ENCODE peak calls at places on chromosome 22, in eight cellular contexts. M is A549, T is GM23338, Z is SK-N-SH, Y is HCT116, U is HepG2, P is HL-60, X is GM12878. K is an unnamed sample.

GRCh38 chr22:25623310-25623734 is 58.8 kb downstream of the GRK3 start:
- DNase-seq in M (no peak), T (no peak), Z (no peak), Y (no peak), U (no peak), P (no peak), X (peak), K (no peak)

GRCh38 chr22:49307870-49308269 is 519.8 kb downstream of the BRD1 start:
- DNase-seq in M (no peak), T (no peak), Z (no peak), Y (no peak), U (no peak), P (no peak), X (no peak), K (no peak)

GRCh38 chr22:49323751-49324415 is 503.8 kb downstream of the BRD1 start:
- DNase-seq in M (no peak), T (no peak), Z (no peak), Y (no peak), U (no peak), P (no peak), X (no peak), K (no peak)

GRCh38 chr22:49800408-49801238 is 27.1 kb downstream of the BRD1 start:
- DNase-seq in M (no peak), T (no peak), Z (no peak), Y (no peak), U (no peak), P (no peak), X (no peak), K (no peak)

GRCh38 chr22:38799265-38800002 is 5.5 kb upstream of the DNAL4 start:
- DNase-seq in M (no peak), T (no peak), Z (no peak), Y (no peak), U (no peak), P (no peak), X (no peak), K (no peak)

GRCh38 chr22:25622011-25622410 is 57.5 kb downstream of the GRK3 start:
- DNase-seq in M (no peak), T (no peak), Z (no peak), Y (no peak), U (no peak), P (no peak), X (no peak), K (no peak)

GRCh38 chr22:44550666-44551491 is 52.8 kb upstream of the RTL6 start:
- DNase-seq in M (no peak), T (no peak), Z (no peak), Y (no peak), U (no peak), P (peak), X (peak), K (peak)

GRCh38 chr22:46807458-46807857 is 45.0 kb downstream of the TBC1D22A start:
- DNase-seq in M (no peak), T (no peak), Z (no peak), Y (no peak), U (no peak), P (no peak), X (no peak), K (no peak)

GRCh38 chr22:21674611-21675010 is 8.8 kb downstream of the PPIL2 start:
- DNase-seq in M (no peak), T (no peak), Z (no peak), Y (no peak), U (no peak), P (no peak), X (no peak), K (no peak)

GRCh38 chr22:40567106-40567505 is 69.4 kb downstream of the MRTFA start:
- DNase-seq in M (no peak), T (no peak), Z (no peak), Y (no peak), U (no peak), P (no peak), X (no peak), K (peak)

GRCh38 chr22:22168190-22168940 is 76.2 kb upstream of the VPREB1 start:
- DNase-seq in M (peak), T (peak), Z (peak), Y (peak), U (peak), P (no peak), X (peak), K (no peak)

GRCh38 chr22:30028731-30029130 is 51.5 kb upstream of the HORMAD2 start:
- DNase-seq in M (no peak), T (no peak), Z (no peak), Y (no peak), U (no peak), P (no peak), X (no peak), K (no peak)

GRCh38 chr22:26713823-26714449 is 56.5 kb downstream of the MIAT start:
- DNase-seq in M (no peak), T (no peak), Z (no peak), Y (no peak), U (peak), P (no peak), X (no peak), K (no peak)

GRCh38 chr22:49788492-49788891 is 39.2 kb downstream of the BRD1 start:
- DNase-seq in M (no peak), T (no peak), Z (no peak), Y (no peak), U (no peak), P (peak), X (no peak), K (no peak)

GRCh38 chr22:23313791-23314567 is 133.7 kb downstream of the BCR start:
- DNase-seq in M (no peak), T (no peak), Z (peak), Y (no peak), U (no peak), P (no peak), X (no peak), K (no peak)

GRCh38 chr22:47152938-47153337 is 390.5 kb downstream of the TBC1D22A start:
- DNase-seq in M (no peak), T (no peak), Z (no peak), Y (no peak), U (no peak), P (no peak), X (no peak), K (no peak)

GRCh38 chr22:43147821-43148220 is 3.5 kb upstream of the TSPO start:
- DNase-seq in M (no peak), T (no peak), Z (no peak), Y (no peak), U (no peak), P (no peak), X (no peak), K (no peak)

GRCh38 chr22:17951315-17951714 is 73.0 kb downstream of the MICAL3 start:
- DNase-seq in M (no peak), T (no peak), Z (no peak), Y (no peak), U (peak), P (no peak), X (no peak), K (no peak)

GRCh38 chr22:38835888-38836301 is 7.9 kb downstream of the NPTXR start:
- DNase-seq in M (no peak), T (peak), Z (no peak), Y (no peak), U (no peak), P (no peak), X (no peak), K (no peak)

GRCh38 chr22:22681221-22681739 is 36.9 kb downstream of the GGTLC2 start:
- DNase-seq in M (no peak), T (no peak), Z (no peak), Y (no peak), U (no peak), P (no peak), X (no peak), K (no peak)

GRCh38 chr22:40712311-40712710 is 33.0 kb downstream of the MCHR1 start:
- DNase-seq in M (no peak), T (no peak), Z (no peak), Y (no peak), U (no peak), P (no peak), X (no peak), K (no peak)

GRCh38 chr22:31800065-31800464 is 46.2 kb downstream of the DEPDC5 start:
- DNase-seq in M (no peak), T (peak), Z (no peak), Y (peak), U (no peak), P (no peak), X (no peak), K (no peak)

GRCh38 chr22:29936186-29936585 is 53.2 kb downstream of the MTMR3 start:
- DNase-seq in M (no peak), T (no peak), Z (no peak), Y (no peak), U (no peak), P (no peak), X (no peak), K (no peak)

GRCh38 chr22:26981520-26981919 is 324.1 kb downstream of the MIAT start:
- DNase-seq in M (no peak), T (no peak), Z (peak), Y (no peak), U (no peak), P (no peak), X (no peak), K (no peak)

GRCh38 chr22:50016988-50017700 is 4.6 kb upstream of the IL17REL start:
- DNase-seq in M (no peak), T (no peak), Z (peak), Y (no peak), U (no peak), P (no peak), X (peak), K (no peak)

GRCh38 chr22:32473388-32473952 is 1.1 kb upstream of the FBXO7 start:
- DNase-seq in M (peak), T (peak), Z (peak), Y (peak), U (peak), P (peak), X (peak), K (no peak)

GRCh38 chr22:49367016-49367697 is 460.5 kb downstream of the BRD1 start:
- DNase-seq in M (no peak), T (no peak), Z (no peak), Y (no peak), U (no peak), P (no peak), X (no peak), K (no peak)

GRCh38 chr22:32144875-32145274 is 14.2 kb downstream of the C22orf42 start:
- DNase-seq in M (no peak), T (no peak), Z (no peak), Y (no peak), U (no peak), P (no peak), X (no peak), K (no peak)

GRCh38 chr22:42562282-42562681 is 8.5 kb downstream of the SERHL2 start:
- DNase-seq in M (no peak), T (peak), Z (no peak), Y (no peak), U (peak), P (peak), X (no peak), K (no peak)

GRCh38 chr22:17785185-17786184 is 11.2 kb upstream of the BID start:
- DNase-seq in M (peak), T (peak), Z (no peak), Y (peak), U (peak), P (no peak), X (no peak), K (peak)

GRCh38 chr22:50267591-50268390 is 2.4 kb downstream of the MAPK11 start:
- DNase-seq in M (no peak), T (peak), Z (peak), Y (no peak), U (no peak), P (no peak), X (no peak), K (no peak)

GRCh38 chr22:43820671-43821305 is 8.7 kb upstream of the EFCAB6 start:
- DNase-seq in M (no peak), T (no peak), Z (no peak), Y (no peak), U (no peak), P (no peak), X (no peak), K (no peak)

GRCh38 chr22:44398791-44399190 is 86.0 kb upstream of the SHISAL1 start:
- DNase-seq in M (no peak), T (no peak), Z (peak), Y (no peak), U (no peak), P (no peak), X (no peak), K (no peak)

GRCh38 chr22:23570681-23571080 is 9.4 kb downstream of the IGLL1 start:
- DNase-seq in M (no peak), T (no peak), Z (no peak), Y (no peak), U (no peak), P (no peak), X (no peak), K (no peak)

GRCh38 chr22:30217698-30218565 is 28.6 kb downstream of the LIF start:
- DNase-seq in M (no peak), T (no peak), Z (no peak), Y (no peak), U (no peak), P (no peak), X (no peak), K (no peak)

GRCh38 chr22:27670701-27671412 is 130.7 kb downstream of the MN1 start:
- DNase-seq in M (no peak), T (peak), Z (no peak), Y (peak), U (peak), P (no peak), X (no peak), K (no peak)

GRCh38 chr22:17398159-17398558 is 28.9 kb downstream of the CECR2 start:
- DNase-seq in M (no peak), T (no peak), Z (no peak), Y (no peak), U (no peak), P (no peak), X (no peak), K (no peak)

GRCh38 chr22:38935023-38935422 is 22.4 kb upstream of the APOBEC3A start:
- DNase-seq in M (no peak), T (no peak), Z (no peak), Y (no peak), U (no peak), P (no peak), X (no peak), K (no peak)

GRCh38 chr22:41047741-41048140 is 44.7 kb upstream of the EP300 start:
- DNase-seq in M (no peak), T (no peak), Z (no peak), Y (no peak), U (no peak), P (no peak), X (no peak), K (no peak)

GRCh38 chr22:45757936-45758335 is 86.3 kb downstream of the ATXN10 start:
- DNase-seq in M (no peak), T (no peak), Z (no peak), Y (no peak), U (no peak), P (no peak), X (no peak), K (no peak)

GRCh38 chr22:45754822-45755221 is 83.2 kb downstream of the ATXN10 start:
- DNase-seq in M (no peak), T (no peak), Z (no peak), Y (no peak), U (no peak), P (no peak), X (no peak), K (no peak)

GRCh38 chr22:45758603-45759002 is 87.0 kb downstream of the ATXN10 start:
- DNase-seq in M (no peak), T (no peak), Z (no peak), Y (no peak), U (no peak), P (no peak), X (no peak), K (no peak)

GRCh38 chr22:45756558-45756957 is 84.9 kb downstream of the ATXN10 start:
- DNase-seq in M (no peak), T (no peak), Z (no peak), Y (no peak), U (no peak), P (no peak), X (no peak), K (no peak)

DNA sequence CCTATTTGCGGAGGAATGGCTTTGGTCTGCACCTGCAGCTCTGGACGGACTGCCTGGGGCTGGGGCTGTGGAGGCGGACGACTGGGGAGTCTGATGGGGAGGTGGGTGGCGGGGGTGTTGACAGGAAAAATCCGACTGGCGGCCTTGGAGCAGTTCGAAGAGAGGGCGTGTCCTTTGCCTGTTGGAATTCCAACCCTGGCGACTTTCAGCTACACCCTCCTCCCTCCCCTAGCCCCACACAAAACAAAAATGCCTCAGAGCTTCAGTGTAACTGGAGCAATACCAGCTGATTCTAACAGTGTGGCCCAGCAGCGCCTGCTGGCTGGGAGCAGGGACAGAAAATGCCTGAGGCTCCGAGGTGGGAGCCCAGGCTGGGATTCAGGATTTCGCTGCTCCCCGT is 85.4 kb downstream of the ATXN10 start:
- DNase-seq in M (no peak), T (peak), Z (no peak), Y (no peak), U (no peak), P (no peak), X (no peak), K (no peak)
- TF ChIP-seq REST in M (no peak), T (no peak), Z (no peak), Y (no peak), U (no peak), P (no peak), X (no peak), K (no peak)

GRCh38 chr22:37571258-37571991 is 8.5 kb downstream of the LGALS2 start:
- DNase-seq in M (peak), T (peak), Z (peak), Y (peak), U (no peak), P (no peak), X (no peak), K (no peak)
- TF ChIP-seq CTCF in M (no peak), T (no peak), Z (peak), Y (no peak), U (no peak), P (no peak), X (no peak), K (no peak)

DNA sequence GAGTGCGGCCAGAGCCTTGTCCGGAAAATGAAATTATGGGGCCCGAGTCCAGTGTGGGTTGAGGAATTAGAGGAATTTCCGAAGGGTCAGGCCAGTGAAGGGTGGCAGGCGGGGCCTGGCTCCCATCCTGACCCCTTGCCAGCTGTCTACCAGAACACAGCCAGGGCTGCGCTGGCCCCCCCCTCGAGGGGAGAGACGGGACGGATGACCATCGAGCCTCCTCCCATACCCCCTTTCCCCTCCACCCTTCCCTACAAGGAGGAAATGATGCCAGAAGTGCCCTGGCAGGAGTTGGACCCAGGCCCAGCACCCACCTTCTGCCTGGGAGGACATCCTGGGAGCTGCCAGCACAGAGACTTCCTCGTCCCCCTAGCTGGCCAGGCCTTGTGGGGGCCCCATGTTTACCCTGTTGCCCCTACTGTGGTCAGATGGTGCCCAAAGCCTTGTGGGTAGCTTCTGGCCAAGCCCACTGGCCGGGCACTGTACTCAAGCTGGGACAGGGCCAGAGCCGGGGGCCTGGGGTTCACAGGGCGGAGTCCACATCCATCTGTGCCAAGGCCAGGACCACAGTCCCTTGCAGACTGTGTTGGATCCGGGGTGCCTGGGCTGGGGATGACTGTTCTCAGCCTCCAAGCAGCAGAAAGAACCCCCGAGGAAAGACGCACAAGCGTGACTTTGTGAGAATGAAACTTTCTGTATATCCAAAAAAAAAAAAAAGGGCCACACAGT is 20.8 kb downstream of the ARVCF start:
- DNase-seq in M (no peak), T (no peak), Z (no peak), Y (no peak), U (no peak), P (no peak), X (no peak), K (no peak)
- TF ChIP-seq REST in M (no peak), T (no peak), Z (no peak), Y (no peak), U (no peak), P (no peak), X (no peak), K (no peak)

GRCh38 chr22:35683560-35683959 is 34.1 kb upstream of the APOL5 start:
- DNase-seq in M (no peak), T (no peak), Z (no peak), Y (no peak), U (no peak), P (no peak), X (no peak), K (no peak)

GRCh38 chr22:35685731-35686130 is 31.9 kb upstream of the APOL5 start:
- DNase-seq in M (no peak), T (no peak), Z (no peak), Y (no peak), U (no peak), P (no peak), X (no peak), K (no peak)

GRCh38 chr22:35686298-35686697 is 31.4 kb upstream of the APOL5 start:
- DNase-seq in M (no peak), T (no peak), Z (no peak), Y (no peak), U (no peak), P (no peak), X (no peak), K (no peak)

GRCh38 chr22:35684732-35685131 is 32.9 kb upstream of the APOL5 start:
- DNase-seq in M (no peak), T (no peak), Z (no peak), Y (no peak), U (no peak), P (no peak), X (no peak), K (no peak)

DNA sequence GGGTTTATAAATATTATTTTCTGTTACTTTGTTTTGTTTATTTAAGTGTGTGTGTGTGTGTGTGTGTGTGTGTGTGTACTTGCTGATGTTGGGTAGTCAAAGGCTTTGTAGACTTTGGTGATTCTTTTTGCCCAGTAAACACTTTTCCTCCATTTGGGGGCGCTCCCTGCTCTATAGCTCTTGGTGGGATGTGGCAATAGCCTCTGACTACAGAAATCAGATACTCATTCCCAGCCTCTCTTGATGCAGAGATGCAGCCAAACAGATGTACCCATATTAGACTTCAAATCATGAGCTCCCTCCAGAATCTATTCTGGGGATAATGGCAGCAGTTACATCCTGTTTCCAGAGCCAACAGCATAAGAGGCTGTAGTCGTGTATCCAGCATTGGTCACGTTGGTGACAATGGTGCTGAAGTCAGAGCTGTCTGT is 33.4 kb upstream of the APOL5 start:
- DNase-seq in M (no peak), T (peak), Z (no peak), Y (no peak), U (peak), P (no peak), X (no peak), K (no peak)
- TF ChIP-seq CTCF in M (no peak), T (peak), Z (no peak), Y (peak), U (peak), P (no peak), X (no peak), K (peak)

GRCh38 chr22:28771195-28771791 is 1.2 kb upstream of the CCDC117 start:
- DNase-seq in M (no peak), T (no peak), Z (no peak), Y (no peak), U (peak), P (no peak), X (no peak), K (no peak)

GRCh38 chr22:28766628-28767027 is 5.9 kb upstream of the CCDC117 start:
- DNase-seq in M (no peak), T (no peak), Z (no peak), Y (no peak), U (no peak), P (no peak), X (no peak), K (no peak)

GRCh38 chr22:28772633-28773460 is at the start of gene CCDC117:
- DNase-seq in M (peak), T (peak), Z (peak), Y (peak), U (peak), P (peak), X (peak), K (no peak)

GRCh38 chr22:28768701-28769393 is 3.6 kb upstream of the CCDC117 start:
- DNase-seq in M (no peak), T (no peak), Z (no peak), Y (no peak), U (peak), P (no peak), X (no peak), K (no peak)

GRCh38 chr22:28769394-28770085 is 3.0 kb upstream of the CCDC117 start:
- DNase-seq in M (no peak), T (no peak), Z (no peak), Y (no peak), U (peak), P (no peak), X (no peak), K (no peak)
- TF ChIP-seq REST in M (no peak), T (no peak), Z (no peak), Y (no peak), U (no peak), P (no peak), X (no peak), K (no peak)

GRCh38 chr22:37167981-37168647 is 18.4 kb upstream of the IL2RB start:
- DNase-seq in M (no peak), T (no peak), Z (no peak), Y (no peak), U (no peak), P (no peak), X (no peak), K (no peak)
- TF ChIP-seq CTCF in M (no peak), T (no peak), Z (no peak), Y (no peak), U (no peak), P (no peak), X (no peak), K (no peak)

K was measured in Panc1.